ENCODE peak calls at places on chromosomes 11 and 22, in five cellular contexts. M is neural progenitor cell; P is heart left ventricle; W is CD8-positive, alpha-beta T cell; E is colonic mucosa. U is an unnamed sample.
A peak's percentile ranks its signal among the peaks of the same experiment; 100 is the strongest.

GRCh38 chr11:15309296-15309695 is 194.6 kb downstream of the INSC start:
- DNase-seq in W (no peak), E (no peak), M (no peak), P (no peak), U (no peak)

GRCh38 chr11:129637473-129637872 is 178.2 kb upstream of the TMEM45B start:
- DNase-seq in E (no peak), M (no peak), W (no peak), P (no peak), U (no peak)

GRCh38 chr11:103661185-103661584 is 375.3 kb upstream of the DDI1 start:
- DNase-seq in E (no peak), P (no peak), M (no peak), W (no peak), U (peak; percentile 20)

GRCh38 chr11:126968915-126969314 is 31.7 kb downstream of the KIRREL3 start:
- DNase-seq in M (peak; percentile 72), W (no peak), P (no peak), E (no peak), U (no peak)

GRCh38 chr11:64207247-64208085 is 945 bp downstream of the FERMT3 start:
- DNase-seq in W (peak; percentile 66), E (peak; percentile 57), P (peak; percentile 80), M (peak; percentile 2), U (no peak)

GRCh38 chr11:47156951-47157350 is 19.7 kb downstream of the ARFGAP2 start:
- DNase-seq in W (no peak), M (no peak), E (no peak), P (no peak), U (no peak)

GRCh38 chr22:48937032-48937639 is 890.5 kb downstream of the BRD1 start:
- DNase-seq in W (no peak), P (no peak), E (peak; percentile 4), M (no peak), U (no peak)

GRCh38 chr11:32893091-32893946 is 708 bp downstream of the QSER1 start:
- DNase-seq in P (peak; percentile 74), W (peak; percentile 21), M (peak; percentile 92), E (peak; percentile 59), U (peak; percentile 86)

GRCh38 chr22:31286360-31287255 is 5.7 kb downstream of the PIK3IP1 start:
- DNase-seq in M (no peak), E (peak; percentile 45), P (no peak), W (peak; percentile 45), U (no peak)

GRCh38 chr22:26174280-26174679 is 5.0 kb downstream of the SEZ6L start:
- DNase-seq in P (no peak), M (peak; percentile 74), E (no peak), W (no peak), U (peak; percentile 48)

GRCh38 chr22:28424427-28425080 is 255.1 kb downstream of the TTC28 start:
- DNase-seq in P (no peak), E (no peak), M (no peak), W (no peak), U (no peak)

GRCh38 chr22:19810381-19811141 is 44.1 kb downstream of the GNB1L start:
- DNase-seq in E (no peak), W (no peak), M (peak; percentile 31), P (no peak), U (peak; percentile 3)

GRCh38 chr11:46075168-46075567 is 46.1 kb downstream of the PHF21A start:
- DNase-seq in M (no peak), P (no peak), W (no peak), E (no peak), U (no peak)

GRCh38 chr22:50476819-50477344 is 2.0 kb upstream of the SBF1 start:
- DNase-seq in W (no peak), M (no peak), E (no peak), P (no peak), U (no peak)

GRCh38 chr11:1083621-1084551 is 9.2 kb downstream of the MUC2 start:
- DNase-seq in M (no peak), W (no peak), P (peak; percentile 16), E (no peak), U (no peak)

GRCh38 chr11:27770576-27770975 is 70.3 kb upstream of the BDNF start:
- DNase-seq in E (no peak), W (no peak), M (no peak), P (no peak), U (peak; percentile 58)

GRCh38 chr11:116234989-116235567 is 537.7 kb downstream of the BUD13 start:
- DNase-seq in M (no peak), W (no peak), E (no peak), P (no peak), U (no peak)

GRCh38 chr11:118621898-118622375 is 14.5 kb downstream of the PHLDB1 start:
- DNase-seq in M (no peak), W (no peak), E (no peak), P (no peak), U (no peak)

GRCh38 chr11:77729063-77729462 is 91.5 kb downstream of the RSF1 start:
- DNase-seq in P (no peak), M (no peak), W (no peak), E (no peak), U (no peak)

GRCh38 chr22:40560551-40560950 is 76.0 kb downstream of the MRTFA start:
- DNase-seq in W (no peak), E (no peak), P (no peak), M (no peak), U (no peak)

GRCh38 chr11:31803813-31804438 is 7.2 kb downstream of the PAX6 start:
- DNase-seq in P (no peak), M (peak; percentile 65), W (no peak), E (no peak), U (no peak)

GRCh38 chr22:43777204-43777671 is 34.9 kb downstream of the EFCAB6 start:
- DNase-seq in W (no peak), M (no peak), P (no peak), E (no peak), U (peak; percentile 10)

GRCh38 chr11:92765965-92766371 is 203.5 kb upstream of the MTNR1B start:
- DNase-seq in E (peak; percentile 17), P (peak; percentile 33), M (peak; percentile 65), W (no peak), U (no peak)

GRCh38 chr11:3920148-3920852 is 64.8 kb downstream of the STIM1 start:
- DNase-seq in E (peak; percentile 54), M (no peak), W (peak; percentile 55), P (peak; percentile 40), U (no peak)

GRCh38 chr22:20968281-20968977 is 1.4 kb downstream of the AIFM3 start:
- DNase-seq in W (no peak), P (no peak), E (no peak), M (no peak), U (no peak)

GRCh38 chr11:48307760-48308386 is 1.9 kb downstream of the OR4S1 start:
- DNase-seq in P (peak; percentile 45), E (peak; percentile 74), M (peak; percentile 39), W (peak; percentile 41), U (peak; percentile 21)

GRCh38 chr11:94740083-94740974 is 27.8 kb upstream of the AMOTL1 start:
- DNase-seq in E (peak; percentile 48), W (no peak), M (peak; percentile 81), P (peak; percentile 54), U (peak; percentile 77)

GRCh38 chr22:29314074-29314473 is 1.4 kb downstream of the RASL10A start:
- DNase-seq in M (no peak), P (no peak), E (peak; percentile 69), W (no peak), U (no peak)

GRCh38 chr11:69422645-69423044 is 58.8 kb upstream of the LINC01488 start:
- DNase-seq in P (no peak), W (no peak), M (no peak), E (no peak), U (no peak)

GRCh38 chr11:112195906-112196305 is 20.6 kb downstream of the BCO2 start:
- DNase-seq in E (no peak), P (no peak), W (no peak), M (no peak), U (no peak)

GRCh38 chr11:120205596-120206161 is 5.2 kb upstream of the OAF start:
- DNase-seq in P (no peak), W (no peak), M (no peak), E (no peak), U (no peak)

GRCh38 chr11:120207517-120207916 is 3.3 kb upstream of the OAF start:
- DNase-seq in W (no peak), M (no peak), P (no peak), E (no peak), U (no peak)

GRCh38 chr11:120208777-120209176 is 2.1 kb upstream of the OAF start:
- DNase-seq in P (peak; percentile 69), W (no peak), M (no peak), E (peak; percentile 68), U (peak; percentile 64)

GRCh38 chr11:120209750-120210650 is 832 bp upstream of the OAF start:
- DNase-seq in M (peak; percentile 38), W (no peak), P (no peak), E (no peak), U (no peak)

DNA sequence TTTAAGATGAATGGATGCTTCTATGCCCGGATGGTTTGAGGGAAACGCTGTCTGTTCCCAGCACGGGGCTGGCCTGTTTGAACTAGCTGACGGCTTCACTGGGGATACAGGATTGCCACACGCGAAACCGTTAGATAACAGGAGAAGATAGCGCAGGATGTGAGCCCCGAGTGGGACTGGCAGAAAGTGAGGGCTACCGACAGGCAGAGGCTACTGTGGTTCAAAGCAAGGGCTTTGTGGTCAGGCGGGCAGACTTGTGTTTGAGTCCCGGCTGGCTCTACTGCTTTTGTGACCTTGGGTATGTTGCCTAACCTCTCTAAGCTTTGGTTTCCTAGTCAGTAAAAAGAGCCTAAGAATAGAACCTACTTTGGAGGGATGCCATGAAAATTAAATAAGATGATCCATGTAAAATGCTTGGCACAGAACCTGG is 2.8 kb upstream of the OAF start:
- DNase-seq in P (no peak), M (no peak), W (no peak), E (no peak), U (no peak)
- TF ChIP-seq CTCF in P (no peak), M (no peak), W (no peak), E (no peak), U (no peak)

DNA sequence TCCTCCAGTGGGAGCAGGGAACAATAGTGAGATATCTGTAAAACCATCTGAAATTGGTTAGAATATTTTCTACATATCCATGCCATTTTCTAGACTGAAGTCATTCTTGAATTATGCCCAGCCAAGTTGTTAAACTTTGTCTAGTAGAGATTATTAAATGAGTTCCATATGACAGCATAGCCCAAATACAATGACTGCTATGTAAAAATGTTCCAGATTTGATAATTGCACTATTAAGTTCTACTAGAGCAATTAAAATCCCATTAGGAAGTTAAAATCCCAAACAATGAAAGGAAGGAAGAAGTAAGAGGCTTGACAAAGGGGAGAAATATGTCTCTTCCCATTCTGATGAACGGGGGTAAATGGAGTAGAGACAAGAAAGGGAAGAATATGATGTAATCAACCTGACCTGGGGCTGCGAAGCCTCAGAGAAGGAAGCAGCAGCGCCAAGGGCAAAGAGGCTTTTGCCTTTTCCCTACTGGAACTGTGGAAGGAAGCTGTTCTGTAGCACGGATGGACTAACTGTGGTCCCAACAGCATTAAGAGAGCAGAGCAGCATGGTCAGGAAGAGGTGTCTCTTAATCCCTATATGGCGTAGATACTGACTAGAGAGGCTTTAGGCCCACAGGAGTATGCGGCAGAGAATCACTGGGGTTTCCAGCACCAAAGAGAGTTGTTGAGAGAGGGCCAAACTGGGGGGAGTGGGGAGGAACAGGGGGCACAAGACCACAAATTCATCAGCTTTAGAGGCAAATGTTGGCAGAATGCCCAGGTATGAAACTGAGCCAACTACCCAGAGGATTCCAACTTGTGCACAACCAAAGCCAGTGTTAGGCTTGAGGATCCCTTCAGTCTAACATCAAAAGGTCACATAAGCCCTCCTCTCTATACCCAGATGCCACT is 26.7 kb downstream of the RRP8 start:
- DNase-seq in M (no peak), W (no peak), P (no peak), E (no peak), U (peak; percentile 58)
- H3K27ac ChIP-seq in M (no peak overlapping the region), W (no peak overlapping the region), P (peak overlapping the region; percentile 53), E (peak overlapping the region; percentile 27), U (peak overlapping the region; percentile 91)

GRCh38 chr11:8531982-8532381 is 62.0 kb downstream of the STK33 start:
- DNase-seq in W (no peak), E (no peak), M (no peak), P (no peak), U (no peak)
- H3K4me1 ChIP-seq in W (no peaks in the 10 kb centered on the region), E (no peaks in the 10 kb centered on the region), M (no peaks in the 10 kb centered on the region), P (peaks cover 6% of the 10 kb centered on the region), U (no peaks in the 10 kb centered on the region)

GRCh38 chr11:2150206-2150847 is 10.7 kb downstream of the INS start:
- DNase-seq in M (peak; percentile 86), W (no peak), P (no peak), E (no peak), U (peak; percentile 68)
- TF ChIP-seq CTCF in M (peak; percentile 86), W (no peak), P (peak; percentile 58), E (no peak), U (peak; percentile 91)